ENCODE peak calls at places on chromosome 2, in four cellular contexts. C is GM12878, G is SK-N-SH, Q is K562. Z is an unnamed sample.

GRCh38 chr2:17736989-17737388 is 16.6 kb downstream of the SMC6 start:
- DNase-seq in Q (no peak), C (no peak), G (no peak), Z (no peak)

GRCh38 chr2:33619028-33619427 is 19.9 kb upstream of the FAM98A start:
- DNase-seq in Q (no peak), C (no peak), G (no peak), Z (no peak)

GRCh38 chr2:200216310-200216709 is 90.2 kb upstream of the SPATS2L start:
- DNase-seq in Q (no peak), C (no peak), G (no peak), Z (no peak)

GRCh38 chr2:47594656-47595055 is 188.3 kb upstream of the MSH6 start:
- DNase-seq in G (no peak), C (no peak), Q (no peak), Z (no peak)

GRCh38 chr2:46803551-46803885 is 112.1 kb downstream of the MCFD2 start:
- DNase-seq in Q (no peak), C (no peak), G (no peak), Z (no peak)

GRCh38 chr2:25738383-25739343 is 65.3 kb upstream of the DTNB start:
- DNase-seq in G (no peak), Q (no peak), C (no peak), Z (no peak)

GRCh38 chr2:120759543-120760331 is 24.1 kb downstream of the GLI2 start:
- DNase-seq in C (no peak), G (no peak), Q (no peak), Z (no peak)

GRCh38 chr2:186569906-186570305 is 19.9 kb upstream of the ITGAV start:
- DNase-seq in Q (no peak), C (no peak), G (no peak), Z (no peak)

GRCh38 chr2:174605687-174606086 is 8.1 kb upstream of the WIPF1 start:
- DNase-seq in G (no peak), Q (no peak), C (no peak), Z (peak)

GRCh38 chr2:51650769-51651168 is 618.8 kb upstream of the NRXN1 start:
- DNase-seq in Q (no peak), C (no peak), G (no peak), Z (no peak)

GRCh38 chr2:239289545-239289944 is 111.3 kb downstream of the HDAC4 start:
- DNase-seq in C (no peak), Q (no peak), G (no peak), Z (no peak)

GRCh38 chr2:10537522-10538195 is 89.5 kb upstream of the ODC1 start:
- DNase-seq in G (no peak), C (no peak), Q (no peak), Z (no peak)

GRCh38 chr2:149040451-149040850 is 2.0 kb downstream of the LYPD6B start:
- DNase-seq in Q (peak), G (no peak), C (no peak), Z (peak)

GRCh38 chr2:25980076-25980887 is 2.0 kb downstream of the KIF3C start:
- DNase-seq in Q (no peak), G (no peak), C (no peak), Z (no peak)

GRCh38 chr2:117832905-117833613 is 18.6 kb downstream of the DDX18 start:
- DNase-seq in G (no peak), C (no peak), Q (no peak), Z (no peak)
- TF ChIP-seq REST in G (peak), C (peak), Q (peak), Z (peak)

DNA sequence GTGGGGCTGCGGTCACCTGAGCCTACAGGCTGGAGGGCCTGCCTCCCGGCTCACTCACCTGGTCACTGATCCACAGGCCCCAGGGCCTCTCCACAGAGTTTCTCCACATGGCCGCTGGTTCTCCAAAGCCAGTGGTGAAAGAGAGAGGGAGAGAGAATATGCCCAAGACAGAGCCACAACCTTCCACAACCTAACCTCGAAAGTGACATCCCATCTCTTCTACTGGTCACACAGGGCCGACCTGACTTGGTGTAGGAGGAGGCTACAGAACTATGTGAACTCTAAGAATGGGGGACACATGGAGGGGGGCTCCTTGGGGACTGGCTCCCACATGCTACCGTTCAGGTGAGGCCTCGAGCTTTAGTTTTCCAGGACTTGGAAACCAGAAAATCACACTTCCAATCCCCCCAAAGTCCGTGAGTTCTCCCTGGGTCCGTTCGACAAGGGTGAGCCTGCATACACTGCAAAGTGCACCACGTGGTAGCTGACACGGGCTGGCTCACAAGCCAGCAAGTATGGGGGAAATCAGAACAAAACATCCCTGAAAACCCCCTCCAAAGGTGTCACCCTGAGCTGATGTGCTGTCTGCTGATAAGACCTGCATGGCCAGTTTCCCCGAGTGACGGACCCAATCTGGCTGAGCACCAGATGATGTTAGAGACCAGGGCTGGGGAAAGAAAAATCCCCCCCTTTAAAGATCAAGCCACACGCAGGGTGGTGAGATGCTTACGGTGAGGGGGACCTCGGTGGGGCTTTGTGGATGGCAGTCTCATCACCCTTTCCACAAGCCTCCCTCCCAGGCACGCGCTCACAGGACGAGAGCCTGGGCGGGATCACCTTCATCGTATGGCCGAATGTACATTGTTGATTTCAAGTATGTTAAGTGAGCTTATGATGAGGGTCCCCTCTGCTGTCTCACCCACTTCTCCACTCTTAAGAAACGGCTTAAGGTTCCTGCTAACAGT is 54.2 kb upstream of the SEMA4C start:
- DNase-seq in C (no peak), G (no peak), Q (peak), Z (no peak)
- TF ChIP-seq POLR2AphosphoS5 in C (no peak), G (no peak), Q (peak), Z (no peak)

GRCh38 chr2:20608666-20609348 is 42.1 kb downstream of the HS1BP3 start:
- DNase-seq in G (no peak), C (no peak), Q (no peak), Z (no peak)
- H3K9ac ChIP-seq in G (no peak), C (no peak), Q (no peak), Z (no peak)

GRCh38 chr2:106516864-106517263 is 29.7 kb downstream of the CD8B2 start:
- DNase-seq in C (no peak), G (no peak), Q (no peak), Z (no peak)
- TF ChIP-seq REST in C (no peak), G (no peak), Q (no peak), Z (no peak)

Z was measured in HCT116.